ENCODE peak calls at places on chromosome X, in six cellular contexts. M is astrocyte of the spinal cord, V is fibroblast of the aortic adventitia, F is BE2C, G is right lobe of liver, O is fibroblast of pulmonary artery. A is an unnamed sample.

GRCh38 chrX:118100091-118100490 is 16.5 kb downstream of the KLHL13 start:
- DNase-seq in M (no peak), V (no peak), F (no peak), G (no peak), O (no peak), A (no peak)

GRCh38 chrX:1336331-1337143 is at the start of gene IL3RA:
- DNase-seq in M (no peak), V (no peak), F (no peak), G (peak), O (peak), A (no peak)

GRCh38 chrX:39895228-39896110 is 202.3 kb downstream of the BCOR start:
- DNase-seq in M (no peak), V (no peak), F (no peak), G (peak), O (no peak), A (no peak)

GRCh38 chrX:7252013-7252610 is 104.2 kb upstream of the PUDP start:
- DNase-seq in M (no peak), V (no peak), F (no peak), G (peak), O (no peak), A (no peak)

GRCh38 chrX:39162322-39162721 is 361.1 kb downstream of the MID1IP1 start:
- DNase-seq in M (no peak), V (no peak), F (no peak), G (peak), O (no peak), A (no peak)

GRCh38 chrX:49186125-49187027 is at the start of gene PRICKLE3:
- DNase-seq in M (peak), V (peak), F (no peak), G (peak), O (peak), A (no peak)

GRCh38 chrX:125096870-125097269 is 222.8 kb upstream of the TEX13C start:
- DNase-seq in M (no peak), V (no peak), F (no peak), G (no peak), O (no peak), A (no peak)

GRCh38 chrX:38138157-38138556 is 82.5 kb downstream of the SRPX start:
- DNase-seq in M (no peak), V (no peak), F (no peak), G (no peak), O (no peak), A (no peak)

GRCh38 chrX:2484232-2484631 is 16.5 kb downstream of the DHRSX start:
- DNase-seq in M (no peak), V (peak), F (no peak), G (peak), O (peak), A (peak)

GRCh38 chrX:8815460-8816065 is 14.4 kb upstream of the FAM9A start:
- DNase-seq in M (peak), V (peak), F (peak), G (no peak), O (peak), A (no peak)

GRCh38 chrX:30521440-30522182 is 56.0 kb downstream of the TASL start:
- DNase-seq in M (peak), V (peak), F (no peak), G (no peak), O (peak), A (no peak)

GRCh38 chrX:151722241-151722846 is 6.5 kb downstream of the FATE1 start:
- DNase-seq in M (peak), V (peak), F (no peak), G (peak), O (peak), A (no peak)

GRCh38 chrX:37825225-37825842 is 22.0 kb downstream of the DYNLT3 start:
- DNase-seq in M (peak), V (peak), F (peak), G (no peak), O (peak), A (no peak)

GRCh38 chrX:15382809-15383208 is 1.4 kb downstream of the VEGFD start:
- DNase-seq in M (no peak), V (no peak), F (peak), G (no peak), O (no peak), A (no peak)

GRCh38 chrX:47448165-47448806 is 34.7 kb downstream of the ZNF41 start:
- DNase-seq in M (no peak), V (no peak), F (no peak), G (no peak), O (no peak), A (no peak)

GRCh38 chrX:68868902-68869800 is 40.3 kb downstream of the EFNB1 start:
- DNase-seq in M (no peak), V (no peak), F (no peak), G (no peak), O (no peak), A (no peak)

GRCh38 chrX:32408389-32408788 is 803.0 kb downstream of the DMD start:
- DNase-seq in M (no peak), V (no peak), F (peak), G (no peak), O (peak), A (no peak)

GRCh38 chrX:92232182-92232581 is 453.0 kb downstream of the PCDH11X start:
- DNase-seq in M (peak), V (no peak), F (no peak), G (no peak), O (peak), A (no peak)

GRCh38 chrX:66074920-66075879 is 35.3 kb upstream of the VSIG4 start:
- DNase-seq in M (no peak), V (no peak), F (no peak), G (peak), O (peak), A (no peak)

GRCh38 chrX:65723706-65724105 is 56.3 kb downstream of the MSN start:
- DNase-seq in M (peak), V (no peak), F (no peak), G (no peak), O (no peak), A (no peak)

GRCh38 chrX:40106677-40107290 is 9.0 kb upstream of the BCOR start:
- DNase-seq in M (no peak), V (no peak), F (no peak), G (no peak), O (no peak), A (no peak)

GRCh38 chrX:124093222-124093621 is 131.7 kb downstream of the STAG2 start:
- DNase-seq in M (no peak), V (no peak), F (no peak), G (no peak), O (no peak), A (no peak)

GRCh38 chrX:11546917-11547316 is 118.8 kb downstream of the ARHGAP6 start:
- DNase-seq in M (no peak), V (no peak), F (no peak), G (no peak), O (no peak), A (no peak)

GRCh38 chrX:123138473-123138872 is 45.6 kb upstream of the GRIA3 start:
- DNase-seq in M (peak), V (peak), F (no peak), G (no peak), O (peak), A (no peak)

GRCh38 chrX:45295587-45295986 is 94.9 kb upstream of the DIPK2B start:
- DNase-seq in M (peak), V (peak), F (peak), G (no peak), O (peak), A (no peak)

GRCh38 chrX:150225266-150225665 is 137.9 kb upstream of the MAMLD1 start:
- DNase-seq in M (no peak), V (no peak), F (no peak), G (no peak), O (no peak), A (no peak)

GRCh38 chrX:39818071-39818470 is 279.7 kb downstream of the BCOR start:
- DNase-seq in M (no peak), V (no peak), F (peak), G (peak), O (no peak), A (no peak)

GRCh38 chrX:148601034-148601433 is 100.6 kb downstream of the AFF2 start:
- DNase-seq in M (peak), V (peak), F (no peak), G (no peak), O (peak), A (no peak)

GRCh38 chrX:68504237-68504636 is 5.4 kb downstream of the YIPF6 start:
- DNase-seq in M (peak), V (peak), F (no peak), G (no peak), O (peak), A (no peak)

GRCh38 chrX:85993539-85994197 is 53.7 kb downstream of the CHM start:
- DNase-seq in M (no peak), V (no peak), F (no peak), G (no peak), O (no peak), A (no peak)

GRCh38 chrX:123230798-123231197 is 46.7 kb downstream of the GRIA3 start:
- DNase-seq in M (no peak), V (no peak), F (no peak), G (no peak), O (no peak), A (no peak)

GRCh38 chrX:22577181-22577580 is 304.5 kb downstream of the CBLL2 start:
- DNase-seq in M (peak), V (peak), F (no peak), G (no peak), O (peak), A (no peak)

GRCh38 chrX:18894156-18894555 is 89.8 kb downstream of the PHKA2 start:
- DNase-seq in M (no peak), V (no peak), F (no peak), G (no peak), O (no peak), A (peak)

GRCh38 chrX:65674351-65674893 is 7.0 kb downstream of the MSN start:
- DNase-seq in M (no peak), V (peak), F (no peak), G (no peak), O (no peak), A (no peak)

GRCh38 chrX:70033348-70033747 is 16.4 kb downstream of the AWAT2 start:
- DNase-seq in M (peak), V (peak), F (peak), G (peak), O (peak), A (no peak)

GRCh38 chrX:11724122-11725017 is 33.7 kb upstream of the MSL3 start:
- DNase-seq in M (peak), V (peak), F (no peak), G (no peak), O (peak), A (no peak)

GRCh38 chrX:14039344-14039743 is 9.7 kb upstream of the GEMIN8 start:
- DNase-seq in M (peak), V (peak), F (peak), G (peak), O (peak), A (no peak)

GRCh38 chrX:49291615-49292337 is 11.7 kb upstream of the GAGE10 start:
- DNase-seq in M (peak), V (peak), F (peak), G (peak), O (peak), A (no peak)

DNA sequence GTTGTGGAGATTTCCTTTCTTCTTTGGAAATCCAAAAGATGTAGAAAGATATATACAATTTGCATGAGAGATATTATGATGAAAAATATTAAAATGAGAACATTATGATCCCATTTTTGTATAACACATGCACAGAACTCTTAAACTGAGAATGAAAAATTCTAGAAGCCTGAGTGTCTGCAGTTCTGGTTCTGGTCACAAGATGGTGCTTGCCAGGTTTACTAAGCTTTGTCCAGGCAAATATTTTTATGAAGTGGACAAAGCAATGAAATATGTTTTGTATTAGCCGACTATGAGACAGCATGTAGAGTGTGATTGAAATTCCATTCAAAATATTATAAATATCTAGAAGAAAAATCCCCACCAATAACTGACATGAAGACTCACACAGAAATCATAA is 2.2 kb downstream of the PWWP3B start:
- DNase-seq in M (peak), V (peak), F (no peak), G (no peak), O (peak), A (no peak)
- TF ChIP-seq CTCF in M (peak), V (peak), F (peak), G (peak), O (peak), A (peak)

DNA sequence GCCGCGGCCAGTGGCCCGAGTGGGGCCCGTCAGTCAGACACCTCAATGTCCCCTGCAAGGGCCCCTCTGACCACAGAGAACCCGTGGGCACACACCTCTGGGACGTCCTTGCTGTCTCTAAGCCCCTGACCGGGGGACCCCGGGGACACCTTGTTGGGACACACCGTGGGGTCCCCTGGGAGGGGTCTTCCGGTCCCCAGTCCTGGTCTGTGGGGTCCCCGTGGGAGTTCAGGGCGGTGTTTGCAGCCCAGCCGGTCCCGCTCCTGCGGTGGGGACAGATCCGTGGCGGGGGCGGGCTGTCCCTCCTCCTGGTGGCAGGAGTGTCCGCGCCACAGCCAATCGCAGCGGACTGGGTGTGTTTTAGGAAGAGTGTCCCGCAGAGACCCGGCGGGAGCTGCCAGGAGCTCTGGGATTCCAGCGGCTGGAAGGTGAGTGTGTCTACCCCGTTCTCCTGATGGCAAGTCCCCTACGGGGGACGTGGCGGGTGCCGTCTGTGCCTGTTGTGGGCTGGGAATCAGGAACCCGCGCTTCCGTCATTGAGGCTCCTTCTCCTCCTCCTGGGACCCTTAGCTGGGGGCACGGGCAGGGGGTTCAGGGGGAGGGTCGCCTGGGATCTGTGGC is 5.1 kb upstream of the PLCXD1 start:
- DNase-seq in M (peak), V (peak), F (peak), G (peak), O (peak), A (peak)
- TF ChIP-seq CTCF in M (no peak), V (no peak), F (no peak), G (no peak), O (no peak), A (peak)

GRCh38 chrX:153870288-153870690 is 15.7 kb downstream of the L1CAM start:
- DNase-seq in M (no peak), V (no peak), F (no peak), G (no peak), O (no peak), A (peak)

GRCh38 chrX:153869473-153870287 is 16.3 kb downstream of the L1CAM start:
- DNase-seq in M (no peak), V (no peak), F (no peak), G (no peak), O (no peak), A (peak)

GRCh38 chrX:153871451-153871850 is 14.5 kb downstream of the L1CAM start:
- DNase-seq in M (no peak), V (no peak), F (no peak), G (no peak), O (no peak), A (peak)

GRCh38 chrX:153871946-153872878 is 13.8 kb downstream of the L1CAM start:
- DNase-seq in M (no peak), V (no peak), F (no peak), G (no peak), O (no peak), A (peak)

GRCh38 chrX:153870791-153871360 is 15.1 kb downstream of the L1CAM start:
- DNase-seq in M (no peak), V (no peak), F (no peak), G (no peak), O (no peak), A (peak)
- TF ChIP-seq CTCF in M (no peak), V (no peak), F (peak), G (no peak), O (no peak), A (no peak)

DNA sequence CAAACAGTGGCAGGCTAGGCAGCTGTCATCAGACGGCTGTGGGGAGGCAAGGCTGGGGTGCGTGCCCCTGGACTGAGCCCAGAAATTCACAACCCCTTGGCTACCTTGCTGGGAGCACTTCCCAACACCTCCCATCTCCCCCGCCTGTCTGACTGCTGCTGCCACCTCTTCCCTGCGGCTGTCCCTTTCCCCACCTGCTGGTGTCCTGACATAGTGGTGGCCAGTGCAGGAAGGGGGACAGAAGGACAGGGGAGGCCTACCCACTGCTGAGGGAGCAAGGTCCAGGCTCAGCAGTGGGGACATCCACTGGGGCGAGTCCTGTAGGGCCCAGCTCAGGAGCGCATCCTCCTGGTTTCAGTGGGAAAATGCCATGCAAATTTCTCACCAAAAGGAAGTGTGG is 3.4 kb downstream of the ABCD1 start:
- DNase-seq in M (no peak), V (no peak), F (no peak), G (no peak), O (no peak), A (no peak)
- TF ChIP-seq CTCF in M (no peak), V (no peak), F (peak), G (no peak), O (no peak), A (peak)

GRCh38 chrX:10203617-10204016 is 46.8 kb downstream of the CLCN4 start:
- DNase-seq in M (no peak), V (no peak), F (no peak), G (no peak), O (no peak), A (no peak)
- TF ChIP-seq CTCF in M (no peak), V (no peak), F (no peak), G (no peak), O (no peak), A (no peak)

GRCh38 chrX:74291577-74291963 is 12.4 kb upstream of the ZCCHC13 start:
- DNase-seq in M (peak), V (no peak), F (no peak), G (no peak), O (no peak), A (no peak)
- TF ChIP-seq CTCF in M (no peak), V (no peak), F (no peak), G (no peak), O (no peak), A (no peak)

GRCh38 chrX:134761788-134762187 is 103.5 kb upstream of the PLAC1 start:
- DNase-seq in M (no peak), V (no peak), F (no peak), G (no peak), O (no peak), A (no peak)
- TF ChIP-seq CTCF in M (peak), V (peak), F (peak), G (peak), O (peak), A (peak)

DNA sequence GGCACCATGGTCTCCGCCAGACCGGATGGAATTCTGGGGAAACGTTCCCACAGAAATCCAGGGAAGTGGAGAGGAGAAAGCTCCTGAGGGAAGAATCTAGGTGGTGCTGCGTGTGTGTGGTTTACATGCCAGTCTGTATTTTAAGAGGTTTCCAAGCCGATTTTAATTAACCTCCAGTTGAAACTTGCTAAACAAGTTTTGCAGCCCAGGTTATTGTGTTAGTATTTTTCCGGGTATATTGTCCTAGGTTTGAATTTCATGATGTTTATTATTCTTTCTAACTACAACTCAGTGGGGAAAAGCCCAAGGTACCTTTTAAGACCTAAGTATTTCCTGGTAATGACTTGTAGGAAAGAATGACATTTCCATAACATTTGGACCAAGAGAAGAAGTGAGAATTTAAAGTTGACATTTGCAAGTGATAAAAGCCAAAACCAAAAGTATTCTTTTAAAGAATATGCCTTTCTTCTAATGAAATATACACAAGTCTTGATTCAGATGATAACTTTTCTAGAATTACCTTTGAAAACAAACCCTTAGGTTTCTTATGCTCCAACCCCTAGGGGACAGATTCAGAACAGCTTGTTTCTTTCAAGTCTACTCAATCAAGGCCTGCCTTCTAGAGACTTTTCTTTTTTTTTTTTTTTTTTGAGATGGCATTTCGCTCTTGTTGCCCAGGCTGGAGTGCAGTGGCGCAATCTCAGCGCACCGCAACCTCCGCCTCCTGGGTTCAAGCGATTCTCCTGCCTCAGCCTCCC is 14.6 kb downstream of the SAT1 start:
- DNase-seq in M (no peak), V (no peak), F (no peak), G (no peak), O (no peak), A (no peak)
- TF ChIP-seq CTCF in M (no peak), V (peak), F (no peak), G (no peak), O (no peak), A (peak)

DNA sequence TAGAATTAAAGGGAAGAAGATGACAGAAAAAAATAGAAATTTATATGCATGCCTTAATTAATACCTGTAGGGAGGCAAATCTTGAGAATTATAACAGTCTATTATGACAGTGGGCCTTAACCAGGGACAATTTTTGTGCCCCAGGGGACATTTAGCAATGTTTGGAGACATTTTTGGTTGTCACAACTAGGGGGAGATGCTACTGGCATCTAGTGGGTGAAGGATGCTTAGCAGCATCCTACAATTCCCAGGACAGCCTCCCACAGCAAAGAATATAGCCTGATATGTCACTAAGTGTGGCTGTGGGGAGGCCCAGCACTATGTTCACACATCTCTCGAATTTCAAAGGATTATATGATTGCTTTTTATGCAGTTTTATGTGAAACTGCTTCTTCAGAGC is 10.5 kb downstream of the GPR82 start:
- DNase-seq in M (no peak), V (peak), F (peak), G (no peak), O (peak), A (no peak)
- TF ChIP-seq CTCF in M (peak), V (peak), F (peak), G (peak), O (peak), A (peak)